ENCODE peak calls at places on chromosomes 2 and 18, in five cellular contexts. L is RWPE2, W is IMR-90, J is fibroblast of mammary gland, A is stomach. O is an unnamed sample.

GRCh38 chr2:52934354-52934898 is 833.2 kb upstream of the CHAC2 start:
- DNase-seq in L (peak; percentile 38), W (peak; percentile 91), J (peak; percentile 88), A (no peak), O (no peak)

GRCh38 chr18:55186588-55186987 is 227.3 kb upstream of the CCDC68 start:
- DNase-seq in L (no peak), W (no peak), J (no peak), A (no peak), O (no peak)

GRCh38 chr18:57434177-57434535 is 1.0 kb upstream of the ONECUT2 start:
- DNase-seq in L (no peak), W (no peak), J (no peak), A (no peak), O (no peak)

GRCh38 chr2:20561703-20562454 is 89.0 kb downstream of the HS1BP3 start:
- DNase-seq in L (no peak), W (peak; percentile 81), J (peak; percentile 87), A (no peak), O (no peak)

GRCh38 chr18:46070683-46071614 is 1.1 kb downstream of the PSTPIP2 start:
- DNase-seq in L (no peak), W (no peak), J (no peak), A (no peak), O (peak; percentile 13)

GRCh38 chr18:75730249-75730648 is 302.7 kb upstream of the SMIM21 start:
- DNase-seq in L (no peak), W (no peak), J (no peak), A (no peak), O (no peak)

GRCh38 chr2:59936031-59936430 is 617.4 kb downstream of the BCL11A start:
- DNase-seq in L (no peak), W (no peak), J (no peak), A (no peak), O (no peak)

GRCh38 chr2:241122376-241123002 is 20.4 kb upstream of the MTERF4 start:
- DNase-seq in L (no peak), W (no peak), J (no peak), A (no peak), O (no peak)

GRCh38 chr2:158478237-158478636 is 21.5 kb downstream of the PKP4 start:
- DNase-seq in L (no peak), W (no peak), J (no peak), A (no peak), O (no peak)

GRCh38 chr2:158477202-158477601 is 20.4 kb downstream of the PKP4 start:
- DNase-seq in L (no peak), W (no peak), J (no peak), A (no peak), O (no peak)

GRCh38 chr2:158473719-158474392 is 17.1 kb downstream of the PKP4 start:
- DNase-seq in L (no peak), W (no peak), J (no peak), A (no peak), O (no peak)
- TF ChIP-seq CTCF in L (no peak), W (no peak), J (no peak), A (no peak), O (no peak)

GRCh38 chr2:108534577-108535379 is 508 bp downstream of the LIMS1 start:
- DNase-seq in L (no peak), W (no peak), J (no peak), A (peak; percentile 40), O (peak; percentile 48)
- TF ChIP-seq CTCF in L (no peak), W (no peak), J (no peak), A (no peak), O (no peak)

GRCh38 chr2:29013046-29013780 is 32.1 kb downstream of the TOGARAM2 start:
- DNase-seq in L (no peak), W (peak; percentile 15), J (no peak), A (no peak), O (no peak)
- TF ChIP-seq CTCF in L (peak; percentile 17), W (no peak), J (no peak), A (no peak), O (no peak)

DNA sequence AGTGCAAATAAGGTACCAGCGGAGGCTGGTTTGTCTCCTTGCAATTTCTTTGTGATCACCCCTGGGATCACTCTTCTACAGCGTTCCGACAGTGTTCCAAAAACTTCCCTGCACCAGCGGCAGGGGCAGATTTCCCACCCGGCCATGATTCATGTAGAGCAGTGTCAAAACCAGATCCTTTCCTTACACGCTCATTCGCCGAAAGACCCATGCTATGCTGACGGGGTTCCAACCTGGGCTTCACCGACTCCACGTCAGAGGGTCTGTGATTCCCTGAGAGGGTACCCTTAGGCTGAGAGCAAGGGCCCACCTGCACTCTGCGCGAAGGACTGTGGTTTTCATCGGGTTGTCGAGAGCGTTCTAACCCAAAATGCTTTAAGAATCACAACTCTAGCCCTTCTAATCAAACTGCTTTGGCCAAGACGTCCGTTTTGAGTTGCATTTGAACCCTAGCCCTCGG is 379 bp upstream of the TTC27 start:
- DNase-seq in L (no peak), W (peak; percentile 34), J (peak; percentile 67), A (peak; percentile 37), O (peak; percentile 47)
- TF ChIP-seq CTCF in L (peak; percentile 5), W (no peak), J (peak; percentile 41), A (no peak), O (no peak)

GRCh38 chr2:37636209-37637077 is 35.0 kb downstream of the CDC42EP3 start:
- DNase-seq in L (no peak), W (no peak), J (no peak), A (no peak), O (no peak)

GRCh38 chr2:37638973-37639372 is 32.5 kb downstream of the CDC42EP3 start:
- DNase-seq in L (no peak), W (no peak), J (no peak), A (no peak), O (no peak)

GRCh38 chr2:37635359-37636208 is 35.9 kb downstream of the CDC42EP3 start:
- DNase-seq in L (no peak), W (peak; percentile 82), J (peak; percentile 93), A (no peak), O (no peak)

GRCh38 chr2:37637985-37638384 is 33.5 kb downstream of the CDC42EP3 start:
- DNase-seq in L (no peak), W (peak; percentile 55), J (peak; percentile 32), A (no peak), O (no peak)

GRCh38 chr2:37637122-37637875 is 34.1 kb downstream of the CDC42EP3 start:
- DNase-seq in L (no peak), W (no peak), J (no peak), A (no peak), O (no peak)
- TF ChIP-seq CTCF in L (peak; percentile 14), W (peak; percentile 15), J (no peak), A (no peak), O (no peak)

DNA sequence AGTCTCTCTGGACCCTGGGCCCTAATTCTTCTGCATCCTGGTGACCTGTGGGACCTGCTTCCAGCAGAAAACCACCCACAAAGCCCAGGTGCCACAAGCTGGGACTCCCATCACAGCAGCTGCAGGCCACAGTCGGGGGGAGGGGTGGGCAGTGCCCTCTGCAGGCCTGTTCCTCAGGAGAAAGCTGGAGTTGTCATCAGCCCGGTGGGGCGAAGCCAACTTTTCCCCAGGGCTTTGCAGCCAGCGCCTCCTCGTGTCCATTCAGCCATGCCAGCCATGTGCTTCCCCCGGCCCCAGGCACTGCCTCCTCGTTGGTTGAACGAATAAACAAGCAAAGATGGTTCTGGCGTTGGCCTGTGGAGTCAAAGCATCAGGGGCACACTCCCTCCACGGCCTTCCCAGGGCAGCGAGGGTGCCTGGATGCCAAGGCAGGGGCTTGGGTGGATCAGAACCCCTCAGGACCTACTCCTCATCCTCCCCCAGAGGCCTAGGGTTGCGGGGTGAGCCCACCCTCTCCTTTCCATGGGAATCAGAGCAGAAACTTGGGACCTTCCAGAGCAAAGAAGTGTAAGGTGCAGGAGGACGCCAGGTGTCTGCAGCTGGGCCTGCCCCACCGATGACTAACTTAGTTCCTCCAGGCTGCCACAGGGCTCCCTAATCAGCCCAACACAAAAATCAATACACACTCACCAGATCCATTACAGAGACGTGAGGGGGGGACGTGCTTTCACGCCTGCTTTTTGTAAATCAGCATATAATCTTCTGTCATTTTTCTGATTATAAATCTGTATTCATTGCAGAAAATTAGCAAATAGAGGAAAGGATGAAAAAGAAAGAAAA is 75.7 kb upstream of the RAB6C start:
- DNase-seq in L (no peak), W (no peak), J (no peak), A (peak; percentile 14), O (no peak)
- TF ChIP-seq CTCF in L (no peak), W (no peak), J (no peak), A (no peak), O (no peak)